ENCODE peak calls at places on chromosomes 5 and 9, in nine cellular contexts. R, G, U, Y, E, M, L, Q and S are unnamed samples.

GRCh38 chr5:445591-445990 is 2.6 kb downstream of the EXOC3 start:
- DNase-seq in R (no peak), G (no peak), U (no peak), Y (no peak), E (no peak), M (no peak), L (no peak), Q (no peak), S (no peak)

GRCh38 chr9:79661926-79662552 is 90.3 kb downstream of the TLE4 start:
- DNase-seq in R (no peak), G (no peak), U (no peak), Y (no peak), E (no peak), M (no peak), L (no peak), Q (no peak), S (no peak)

GRCh38 chr5:93578179-93578812 is 2.7 kb downstream of the NR2F1-AS1 start:
- DNase-seq in R (no peak), G (no peak), U (no peak), Y (no peak), E (no peak), M (no peak), L (no peak), Q (no peak), S (no peak)

GRCh38 chr5:147403659-147404640 is 105.9 kb downstream of the DPYSL3 start:
- DNase-seq in R (peak; percentile 90), G (no peak), U (no peak), Y (peak; percentile 98), E (no peak), M (peak; percentile 69), L (peak; percentile 94), Q (no peak), S (no peak)

GRCh38 chr5:82540301-82540700 is 262.1 kb upstream of the RPS23 start:
- DNase-seq in R (no peak), G (no peak), U (no peak), Y (no peak), E (no peak), M (no peak), L (no peak), Q (no peak), S (no peak)

GRCh38 chr5:148846930-148847329 is 20.5 kb downstream of the ADRB2 start:
- DNase-seq in R (no peak), G (no peak), U (no peak), Y (no peak), E (no peak), M (no peak), L (no peak), Q (no peak), S (no peak)

GRCh38 chr5:9361835-9362234 is 184.0 kb downstream of the SEMA5A start:
- DNase-seq in R (no peak), G (peak; percentile 21), U (peak; percentile 37), Y (peak; percentile 82), E (peak; percentile 14), M (peak; percentile 46), L (no peak), Q (no peak), S (peak; percentile 23)

GRCh38 chr5:138944527-138945322 is 69.6 kb upstream of the LRRTM2 start:
- DNase-seq in R (no peak), G (no peak), U (no peak), Y (peak; percentile 17), E (no peak), M (peak; percentile 27), L (no peak), Q (no peak), S (no peak)

GRCh38 chr5:177404641-177405134 is 4.2 kb upstream of the PFN3 start:
- DNase-seq in R (no peak), G (no peak), U (no peak), Y (no peak), E (no peak), M (no peak), L (no peak), Q (no peak), S (peak; percentile 11)

GRCh38 chr9:137318976-137319375 is 16.9 kb upstream of the NRARP start:
- DNase-seq in R (no peak), G (no peak), U (no peak), Y (no peak), E (no peak), M (no peak), L (no peak), Q (no peak), S (no peak)

GRCh38 chr5:38994329-38994927 is 79.8 kb downstream of the RICTOR start:
- DNase-seq in R (peak; percentile 24), G (peak; percentile 15), U (peak; percentile 32), Y (peak; percentile 78), E (peak; percentile 23), M (peak; percentile 59), L (peak; percentile 40), Q (no peak), S (peak; percentile 44)